ENCODE peak calls at places on chromosomes 16 and 17, in nine cellular contexts. F, Q, U, M, P, Y, S, J and H are unnamed samples.

GRCh38 chr17:57853695-57854094 is 3.9 kb upstream of the MRPS23 start:
- DNase-seq in F (no peak), Q (no peak), U (no peak), M (no peak), P (no peak), Y (no peak), S (no peak), J (no peak), H (no peak)

GRCh38 chr17:76034433-76035185 is 7.5 kb upstream of the EVPL start:
- DNase-seq in F (no peak), Q (no peak), U (no peak), M (no peak), P (no peak), Y (no peak), S (no peak), J (no peak), H (no peak)

GRCh38 chr17:29042679-29043538 is at the start of gene PIPOX:
- DNase-seq in F (peak), Q (no peak), U (no peak), M (no peak), P (no peak), Y (no peak), S (no peak), J (no peak), H (peak)

GRCh38 chr17:77735051-77735340 is 223.5 kb upstream of the TNRC6C start:
- DNase-seq in F (no peak), Q (no peak), U (no peak), M (no peak), P (no peak), Y (no peak), S (no peak), J (no peak), H (no peak)

GRCh38 chr17:77546772-77547201 is 406.0 kb downstream of the SEC14L1 start:
- DNase-seq in F (no peak), Q (peak), U (no peak), M (peak), P (no peak), Y (no peak), S (no peak), J (no peak), H (peak)

GRCh38 chr17:73610331-73610911 is 33.8 kb downstream of the SDK2 start:
- DNase-seq in F (no peak), Q (no peak), U (peak), M (no peak), P (no peak), Y (no peak), S (no peak), J (no peak), H (no peak)

GRCh38 chr17:1705004-1705403 is 5.2 kb downstream of the TLCD2 start:
- DNase-seq in F (no peak), Q (no peak), U (no peak), M (no peak), P (no peak), Y (no peak), S (no peak), J (no peak), H (no peak)

GRCh38 chr16:14088155-14088753 is 17.1 kb downstream of the MRTFB start:
- DNase-seq in F (no peak), Q (no peak), U (no peak), M (no peak), P (no peak), Y (no peak), S (no peak), J (no peak), H (no peak)

GRCh38 chr16:7185689-7186088 is 147.0 kb upstream of the RBFOX1 start:
- DNase-seq in F (no peak), Q (no peak), U (no peak), M (no peak), P (no peak), Y (peak), S (no peak), J (no peak), H (peak)

GRCh38 chr17:75313941-75314550 is 24.8 kb upstream of the SLC25A19 start:
- DNase-seq in F (no peak), Q (no peak), U (no peak), M (no peak), P (no peak), Y (no peak), S (no peak), J (no peak), H (no peak)